ENCODE peak calls at places on chromosomes 13 and 19, in seven cellular contexts. One of them, this sample, is unnamed.

GRCh38 chr13:109344552-109345157 is 441.7 kb downstream of the IRS2 start:
- DNase-seq in endodermal cell: no peak
- DNase-seq in IMR-90: peak; percentile 82
- DNase-seq in neural progenitor cell: no peak
- DNase-seq in thoracic aorta: no peak
- DNase-seq in CD8-positive, alpha-beta memory T cell: no peak
- DNase-seq in uterus: no peak
- DNase-seq in this sample: no peak

GRCh38 chr13:90622547-90622946 is 724.9 kb upstream of the MIR17HG start:
- DNase-seq in endodermal cell: no peak
- DNase-seq in IMR-90: no peak
- DNase-seq in neural progenitor cell: no peak
- DNase-seq in thoracic aorta: no peak
- DNase-seq in CD8-positive, alpha-beta memory T cell: no peak
- DNase-seq in uterus: no peak
- DNase-seq in this sample: no peak

GRCh38 chr13:46553886-46554855 is 1.2 kb downstream of the LRCH1 start:
- DNase-seq in endodermal cell: peak; percentile 83
- DNase-seq in IMR-90: peak; percentile 95
- DNase-seq in neural progenitor cell: peak; percentile 78
- DNase-seq in thoracic aorta: peak; percentile 28
- DNase-seq in CD8-positive, alpha-beta memory T cell: peak; percentile 74
- DNase-seq in uterus: peak; percentile 62
- DNase-seq in this sample: peak; percentile 8

GRCh38 chr19:33456845-33457220 is 64.8 kb downstream of the PEPD start:
- DNase-seq in endodermal cell: no peak
- DNase-seq in IMR-90: no peak
- DNase-seq in neural progenitor cell: no peak
- DNase-seq in thoracic aorta: no peak
- DNase-seq in CD8-positive, alpha-beta memory T cell: no peak
- DNase-seq in uterus: no peak
- DNase-seq in this sample: no peak

GRCh38 chr13:60121288-60121687 is 42.4 kb downstream of the DIAPH3 start:
- DNase-seq in endodermal cell: no peak
- DNase-seq in IMR-90: no peak
- DNase-seq in neural progenitor cell: no peak
- DNase-seq in thoracic aorta: no peak
- DNase-seq in CD8-positive, alpha-beta memory T cell: no peak
- DNase-seq in uterus: no peak
- DNase-seq in this sample: no peak

GRCh38 chr13:51856998-51857397 is 4.8 kb upstream of the CCDC70 start:
- DNase-seq in endodermal cell: no peak
- DNase-seq in IMR-90: no peak
- DNase-seq in neural progenitor cell: no peak
- DNase-seq in thoracic aorta: no peak
- DNase-seq in CD8-positive, alpha-beta memory T cell: no peak
- DNase-seq in uterus: no peak
- DNase-seq in this sample: no peak

GRCh38 chr13:105410602-105411001 is 1124.9 kb downstream of the EFNB2 start:
- DNase-seq in endodermal cell: peak; percentile 92
- DNase-seq in IMR-90: peak; percentile 12
- DNase-seq in neural progenitor cell: peak; percentile 77
- DNase-seq in thoracic aorta: no peak
- DNase-seq in CD8-positive, alpha-beta memory T cell: no peak
- DNase-seq in uterus: peak; percentile 23
- DNase-seq in this sample: peak; percentile 27

GRCh38 chr13:68056816-68057710 is 826.9 kb upstream of the PCDH9 start:
- DNase-seq in endodermal cell: no peak
- DNase-seq in IMR-90: peak; percentile 1
- DNase-seq in neural progenitor cell: no peak
- DNase-seq in thoracic aorta: no peak
- DNase-seq in CD8-positive, alpha-beta memory T cell: no peak
- DNase-seq in uterus: no peak
- DNase-seq in this sample: no peak

GRCh38 chr13:98450495-98451167 is 126.3 kb downstream of the STK24 start:
- DNase-seq in endodermal cell: peak; percentile 69
- DNase-seq in IMR-90: no peak
- DNase-seq in neural progenitor cell: no peak
- DNase-seq in thoracic aorta: no peak
- DNase-seq in CD8-positive, alpha-beta memory T cell: no peak
- DNase-seq in uterus: no peak
- DNase-seq in this sample: peak; percentile 37

GRCh38 chr19:2305424-2305823 is 2.5 kb downstream of the LINGO3 start:
- DNase-seq in endodermal cell: no peak
- DNase-seq in IMR-90: no peak
- DNase-seq in neural progenitor cell: peak; percentile 33
- DNase-seq in thoracic aorta: no peak
- DNase-seq in CD8-positive, alpha-beta memory T cell: no peak
- DNase-seq in uterus: no peak
- DNase-seq in this sample: no peak

DNA sequence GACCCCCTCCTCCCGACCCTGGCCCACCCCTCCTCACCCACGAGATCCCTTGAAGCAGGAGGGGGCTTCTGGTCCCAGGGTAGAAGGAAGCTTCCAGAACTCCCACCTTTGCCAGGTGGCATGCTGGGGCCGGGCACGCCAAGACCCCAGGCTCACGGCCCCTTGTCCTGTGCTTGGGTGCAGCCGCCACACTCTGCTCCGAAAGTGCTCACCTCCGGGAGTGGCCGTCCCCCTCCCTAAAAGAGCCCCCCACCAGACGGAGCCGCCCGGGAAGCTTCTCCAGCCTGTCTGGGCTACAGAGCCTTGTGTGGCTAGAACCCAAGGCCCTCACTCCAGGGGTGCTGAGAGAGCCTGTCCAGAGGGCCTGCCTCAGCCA is 1.8 kb upstream of the EFNA2 start:
- DNase-seq in endodermal cell: no peak
- DNase-seq in IMR-90: no peak
- DNase-seq in neural progenitor cell: no peak
- DNase-seq in thoracic aorta: no peak
- DNase-seq in CD8-positive, alpha-beta memory T cell: no peak
- DNase-seq in uterus: no peak
- DNase-seq in this sample: no peak
- H3K27ac ChIP-seq in endodermal cell: no peak overlapping the region
- H3K27ac ChIP-seq in IMR-90: no peak overlapping the region
- H3K27ac ChIP-seq in neural progenitor cell: no peak overlapping the region
- H3K27ac ChIP-seq in thoracic aorta: no peak overlapping the region
- H3K27ac ChIP-seq in CD8-positive, alpha-beta memory T cell: no peak overlapping the region
- H3K27ac ChIP-seq in uterus: no peak overlapping the region
- H3K27ac ChIP-seq in this sample: no peak overlapping the region

GRCh38 chr19:35119091-35119490 is 3.5 kb downstream of the FXYD3 start:
- DNase-seq in endodermal cell: no peak
- DNase-seq in IMR-90: no peak
- DNase-seq in neural progenitor cell: no peak
- DNase-seq in thoracic aorta: no peak
- DNase-seq in CD8-positive, alpha-beta memory T cell: no peak
- DNase-seq in uterus: no peak
- DNase-seq in this sample: no peak

GRCh38 chr19:35118268-35119026 is 2.8 kb downstream of the FXYD3 start:
- DNase-seq in endodermal cell: no peak
- DNase-seq in IMR-90: no peak
- DNase-seq in neural progenitor cell: no peak
- DNase-seq in thoracic aorta: no peak
- DNase-seq in CD8-positive, alpha-beta memory T cell: no peak
- DNase-seq in uterus: no peak
- DNase-seq in this sample: no peak

GRCh38 chr19:35116085-35116801 is 620 bp downstream of the FXYD3 start:
- DNase-seq in endodermal cell: no peak
- DNase-seq in IMR-90: no peak
- DNase-seq in neural progenitor cell: no peak
- DNase-seq in thoracic aorta: no peak
- DNase-seq in CD8-positive, alpha-beta memory T cell: no peak
- DNase-seq in uterus: no peak
- DNase-seq in this sample: no peak

GRCh38 chr19:35117017-35117570 is 1.5 kb downstream of the FXYD3 start:
- DNase-seq in endodermal cell: no peak
- DNase-seq in IMR-90: no peak
- DNase-seq in neural progenitor cell: no peak
- DNase-seq in thoracic aorta: no peak
- DNase-seq in CD8-positive, alpha-beta memory T cell: no peak
- DNase-seq in uterus: no peak
- DNase-seq in this sample: no peak

DNA sequence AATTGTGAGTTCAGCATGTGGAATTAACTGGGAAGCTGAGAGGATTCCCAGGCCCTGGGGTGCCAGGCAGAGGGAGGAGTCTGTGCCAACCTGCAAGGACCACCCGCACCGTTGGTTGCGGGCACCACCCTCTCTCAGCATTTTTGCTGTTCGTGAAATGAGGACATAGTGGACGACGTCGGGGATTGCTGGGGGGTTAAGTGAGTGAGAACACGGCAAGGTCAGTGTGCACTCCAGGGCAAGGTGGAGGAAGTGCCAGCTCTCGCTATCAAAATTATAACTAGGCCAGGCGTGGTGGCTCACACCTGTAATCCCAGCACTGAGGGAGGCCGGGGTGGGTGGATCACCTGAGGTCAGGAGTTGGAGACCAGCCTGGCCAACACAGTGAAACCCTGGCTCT is 2.2 kb downstream of the FXYD3 start:
- DNase-seq in endodermal cell: no peak
- DNase-seq in IMR-90: no peak
- DNase-seq in neural progenitor cell: no peak
- DNase-seq in thoracic aorta: no peak
- DNase-seq in CD8-positive, alpha-beta memory T cell: no peak
- DNase-seq in uterus: no peak
- DNase-seq in this sample: no peak
- H3K27ac ChIP-seq in endodermal cell: no peak overlapping the region
- H3K27ac ChIP-seq in IMR-90: no peak overlapping the region
- H3K27ac ChIP-seq in neural progenitor cell: no peak overlapping the region
- H3K27ac ChIP-seq in thoracic aorta: no peak overlapping the region
- H3K27ac ChIP-seq in CD8-positive, alpha-beta memory T cell: no peak overlapping the region
- H3K27ac ChIP-seq in uterus: no peak overlapping the region
- H3K27ac ChIP-seq in this sample: no peak overlapping the region

GRCh38 chr13:114260818-114261217 is 20.6 kb upstream of the UPF3A start:
- DNase-seq in endodermal cell: no peak
- DNase-seq in IMR-90: no peak
- DNase-seq in neural progenitor cell: no peak
- DNase-seq in thoracic aorta: no peak
- DNase-seq in CD8-positive, alpha-beta memory T cell: no peak
- DNase-seq in uterus: no peak
- DNase-seq in this sample: no peak
- H3K27ac ChIP-seq in endodermal cell: no peak overlapping the region
- H3K27ac ChIP-seq in IMR-90: no peak overlapping the region
- H3K27ac ChIP-seq in neural progenitor cell: no peak overlapping the region
- H3K27ac ChIP-seq in thoracic aorta: no peak overlapping the region
- H3K27ac ChIP-seq in CD8-positive, alpha-beta memory T cell: no peak overlapping the region
- H3K27ac ChIP-seq in uterus: no peak overlapping the region
- H3K27ac ChIP-seq in this sample: no peak overlapping the region

DNA sequence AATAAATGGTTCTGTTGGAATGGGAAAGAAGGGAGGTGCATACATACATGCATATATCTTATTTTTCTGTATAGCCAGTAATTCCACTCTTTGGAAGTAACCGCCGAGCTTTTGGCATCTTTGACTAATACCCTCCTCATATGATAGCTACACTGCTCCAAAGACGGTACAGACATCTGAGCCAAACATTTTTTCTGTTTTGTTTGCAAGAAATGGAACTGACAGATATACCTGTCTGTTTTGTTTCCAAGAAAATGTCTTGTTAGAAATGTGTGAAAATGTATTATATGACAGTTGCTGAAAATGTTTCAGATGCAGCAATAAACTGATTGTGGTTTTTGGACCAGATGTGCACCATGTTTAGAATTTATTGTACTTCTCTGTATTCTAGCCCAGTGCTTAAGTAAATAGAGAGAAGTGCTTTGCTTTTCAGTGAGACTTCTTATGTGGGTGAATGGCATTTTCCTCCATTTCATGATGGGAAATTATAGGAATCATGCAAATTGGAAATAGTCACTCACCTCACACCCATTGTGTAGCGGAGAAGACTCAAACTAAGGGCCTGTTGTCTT is 396.9 kb downstream of the KCNRG start:
- DNase-seq in endodermal cell: no peak
- DNase-seq in IMR-90: peak; percentile 36
- DNase-seq in neural progenitor cell: no peak
- DNase-seq in thoracic aorta: no peak
- DNase-seq in CD8-positive, alpha-beta memory T cell: no peak
- DNase-seq in uterus: no peak
- DNase-seq in this sample: no peak
- H3K27ac ChIP-seq in endodermal cell: no peak overlapping the region
- H3K27ac ChIP-seq in IMR-90: peak overlapping the region; percentile 42
- H3K27ac ChIP-seq in neural progenitor cell: no peak overlapping the region
- H3K27ac ChIP-seq in thoracic aorta: no peak overlapping the region
- H3K27ac ChIP-seq in CD8-positive, alpha-beta memory T cell: no peak overlapping the region
- H3K27ac ChIP-seq in uterus: peak overlapping the region; percentile 54
- H3K27ac ChIP-seq in this sample: no peak overlapping the region

GRCh38 chr19:48819366-48819816 is 8.6 kb upstream of the BCAT2 start:
- DNase-seq in endodermal cell: no peak
- DNase-seq in IMR-90: peak; percentile 79
- DNase-seq in neural progenitor cell: no peak
- DNase-seq in thoracic aorta: peak; percentile 74
- DNase-seq in CD8-positive, alpha-beta memory T cell: no peak
- DNase-seq in uterus: peak; percentile 88
- DNase-seq in this sample: peak; percentile 78
- H3K27ac ChIP-seq in endodermal cell: no peak overlapping the region
- H3K27ac ChIP-seq in IMR-90: peak overlapping the region; percentile 6
- H3K27ac ChIP-seq in neural progenitor cell: no peak overlapping the region
- H3K27ac ChIP-seq in thoracic aorta: peak overlapping the region; percentile 54
- H3K27ac ChIP-seq in CD8-positive, alpha-beta memory T cell: no peak overlapping the region
- H3K27ac ChIP-seq in uterus: peak overlapping the region; percentile 64
- H3K27ac ChIP-seq in this sample: peak overlapping the region; percentile 30

GRCh38 chr19:18093439-18094161 is 4.0 kb upstream of the MAST3 start:
- DNase-seq in endodermal cell: peak; percentile 77
- DNase-seq in IMR-90: peak; percentile 20
- DNase-seq in neural progenitor cell: no peak
- DNase-seq in thoracic aorta: no peak
- DNase-seq in CD8-positive, alpha-beta memory T cell: no peak
- DNase-seq in uterus: no peak
- DNase-seq in this sample: no peak
- H3K27ac ChIP-seq in endodermal cell: no peak overlapping the region
- H3K27ac ChIP-seq in IMR-90: no peak overlapping the region
- H3K27ac ChIP-seq in neural progenitor cell: no peak overlapping the region
- H3K27ac ChIP-seq in thoracic aorta: no peak overlapping the region
- H3K27ac ChIP-seq in CD8-positive, alpha-beta memory T cell: no peak overlapping the region
- H3K27ac ChIP-seq in uterus: no peak overlapping the region
- H3K27ac ChIP-seq in this sample: peak overlapping the region; percentile 18